ENCODE peak calls at places on chromosomes 12 and 14, in four cellular contexts. N, D, G and U are unnamed samples.

GRCh38 chr14:57714487-57714899 is 151.4 kb downstream of the SLC35F4 start:
- DNase-seq in N (no peak), D (no peak), G (no peak), U (no peak)

GRCh38 chr14:77485256-77485655 is 13.4 kb downstream of the ISM2 start:
- DNase-seq in N (no peak), D (no peak), G (no peak), U (no peak)

GRCh38 chr12:92943482-92944250 is 14.6 kb upstream of the EEA1 start:
- DNase-seq in N (peak; percentile 79), D (no peak), G (peak; percentile 27), U (peak; percentile 85)

GRCh38 chr12:102010265-102010994 is 51.4 kb downstream of the WASHC3 start:
- DNase-seq in N (no peak), D (no peak), G (peak; percentile 78), U (no peak)

GRCh38 chr12:67594888-67595287 is 53.7 kb upstream of the DYRK2 start:
- DNase-seq in N (no peak), D (no peak), G (no peak), U (no peak)

GRCh38 chr12:104852102-104852501 is 106.0 kb downstream of the SLC41A2 start:
- DNase-seq in N (no peak), D (no peak), G (no peak), U (no peak)

GRCh38 chr14:51069065-51069464 is 25.8 kb downstream of the TRIM9 start:
- DNase-seq in N (no peak), D (no peak), G (no peak), U (no peak)

GRCh38 chr12:19951664-19952063 is 416.7 kb upstream of the PDE3A start:
- DNase-seq in N (no peak), D (no peak), G (no peak), U (no peak)

GRCh38 chr14:98249476-98249875 is 1022.5 kb downstream of the BCL11B start:
- DNase-seq in N (no peak), D (no peak), G (no peak), U (no peak)

GRCh38 chr12:111819191-111820158 is 22.6 kb upstream of the MAPKAPK5 start:
- DNase-seq in N (no peak), D (no peak), G (no peak), U (no peak)

GRCh38 chr12:122835693-122836026 is 403 bp downstream of the HIP1R start:
- DNase-seq in N (no peak), D (no peak), G (no peak), U (no peak)

GRCh38 chr12:31588976-31589375 is 2.0 kb downstream of the DENND5B start:
- DNase-seq in N (peak; percentile 14), D (no peak), G (no peak), U (no peak)

GRCh38 chr14:77212933-77213656 is 31.5 kb downstream of the TMEM63C start:
- DNase-seq in N (peak; percentile 26), D (no peak), G (no peak), U (peak; percentile 15)

GRCh38 chr12:108446766-108447165 is 68.3 kb upstream of the FICD start:
- DNase-seq in N (peak; percentile 67), D (no peak), G (no peak), U (peak; percentile 78)

GRCh38 chr14:62736004-62736403 is 309.3 kb downstream of the KCNH5 start:
- DNase-seq in N (no peak), D (no peak), G (no peak), U (peak; percentile 60)

GRCh38 chr12:52768479-52769200 is 8.5 kb downstream of the KRT76 start:
- DNase-seq in N (no peak), D (no peak), G (no peak), U (no peak)

GRCh38 chr14:32588448-32589320 is 259.6 kb downstream of the AKAP6 start:
- DNase-seq in N (peak; percentile 80), D (no peak), G (peak; percentile 42), U (peak; percentile 21)

GRCh38 chr12:120571299-120571698 is 9.9 kb downstream of the POP5 start:
- DNase-seq in N (peak; percentile 47), D (no peak), G (no peak), U (peak; percentile 93)

GRCh38 chr12:124399622-124400021 is 104.7 kb downstream of the RFLNA start:
- DNase-seq in N (peak; percentile 46), D (no peak), G (no peak), U (no peak)

GRCh38 chr12:131386781-131387180 is 324.1 kb upstream of the SFSWAP start:
- DNase-seq in N (no peak), D (no peak), G (no peak), U (no peak)

GRCh38 chr12:70812124-70812523 is 108.4 kb downstream of the PTPRR start:
- DNase-seq in N (no peak), D (no peak), G (no peak), U (no peak)

GRCh38 chr12:52912711-52913423 is 8.0 kb upstream of the KRT8 start:
- DNase-seq in N (no peak), D (no peak), G (no peak), U (no peak)

GRCh38 chr12:46089414-46090162 is 99.2 kb upstream of the SCAF11 start:
- DNase-seq in N (peak; percentile 3), D (no peak), G (no peak), U (peak; percentile 73)

GRCh38 chr14:98826618-98827017 is 445.4 kb downstream of the BCL11B start:
- DNase-seq in N (no peak), D (no peak), G (no peak), U (no peak)

GRCh38 chr12:100793182-100793581 is 1.4 kb upstream of the ANO4 start:
- DNase-seq in N (peak; percentile 50), D (no peak), G (no peak), U (no peak)

GRCh38 chr12:1573960-1574862 is 20.2 kb downstream of the FBXL14 start:
- DNase-seq in N (no peak), D (no peak), G (no peak), U (no peak)

GRCh38 chr14:70188292-70188607 is 501 bp downstream of the SLC8A3 start:
- DNase-seq in N (no peak), D (no peak), G (no peak), U (no peak)

GRCh38 chr12:105492591-105492990 is 162.1 kb downstream of the C12orf75 start:
- DNase-seq in N (peak; percentile 29), D (no peak), G (no peak), U (no peak)

GRCh38 chr14:63562414-63562813 is 19.2 kb upstream of the PPP2R5E start:
- DNase-seq in N (peak; percentile 35), D (no peak), G (no peak), U (peak; percentile 84)